ENCODE peak calls at places on chromosomes 1 and 21, in six cellular contexts. One of them, this sample, is unnamed.

GRCh38 chr1:226580625-226581270 is 32.2 kb downstream of the STUM start:
- DNase-seq in transverse colon: no peak
- DNase-seq in RWPE1: no peak
- DNase-seq in PC-3: no peak
- DNase-seq in substantia nigra: no peak
- DNase-seq in heart right ventricle: no peak
- DNase-seq in this sample: no peak

GRCh38 chr1:204455063-204455830 is 39.4 kb downstream of the PIK3C2B start:
- DNase-seq in transverse colon: no peak
- DNase-seq in RWPE1: no peak
- DNase-seq in PC-3: no peak
- DNase-seq in substantia nigra: no peak
- DNase-seq in heart right ventricle: no peak
- DNase-seq in this sample: no peak

GRCh38 chr1:81369814-81370213 is 430.9 kb upstream of the ADGRL2 start:
- DNase-seq in transverse colon: no peak
- DNase-seq in RWPE1: no peak
- DNase-seq in PC-3: no peak
- DNase-seq in substantia nigra: no peak
- DNase-seq in heart right ventricle: no peak
- DNase-seq in this sample: no peak

GRCh38 chr1:49048188-49048587 is 271.5 kb upstream of the BEND5 start:
- DNase-seq in transverse colon: no peak
- DNase-seq in RWPE1: no peak
- DNase-seq in PC-3: no peak
- DNase-seq in substantia nigra: no peak
- DNase-seq in heart right ventricle: no peak
- DNase-seq in this sample: no peak

GRCh38 chr1:154325583-154326545 is 539 bp downstream of the ATP8B2 start:
- DNase-seq in transverse colon: peak
- DNase-seq in RWPE1: peak
- DNase-seq in PC-3: peak
- DNase-seq in substantia nigra: no peak
- DNase-seq in heart right ventricle: peak
- DNase-seq in this sample: no peak

GRCh38 chr1:211332036-211332616 is 5.5 kb downstream of the TRAF5 start:
- DNase-seq in transverse colon: no peak
- DNase-seq in RWPE1: no peak
- DNase-seq in PC-3: no peak
- DNase-seq in substantia nigra: no peak
- DNase-seq in heart right ventricle: no peak
- DNase-seq in this sample: no peak

GRCh38 chr1:14740016-14740415 is 141.5 kb downstream of the KAZN start:
- DNase-seq in transverse colon: no peak
- DNase-seq in RWPE1: no peak
- DNase-seq in PC-3: no peak
- DNase-seq in substantia nigra: no peak
- DNase-seq in heart right ventricle: no peak
- DNase-seq in this sample: no peak

GRCh38 chr1:51569284-51570062 is 47.4 kb upstream of the OSBPL9 start:
- DNase-seq in transverse colon: peak
- DNase-seq in RWPE1: peak
- DNase-seq in PC-3: peak
- DNase-seq in substantia nigra: no peak
- DNase-seq in heart right ventricle: no peak
- DNase-seq in this sample: peak

GRCh38 chr1:230231739-230232075 is 164.7 kb downstream of the GALNT2 start:
- DNase-seq in transverse colon: peak
- DNase-seq in RWPE1: no peak
- DNase-seq in PC-3: no peak
- DNase-seq in substantia nigra: no peak
- DNase-seq in heart right ventricle: peak
- DNase-seq in this sample: no peak

GRCh38 chr1:209850342-209850979 is 22.7 kb downstream of the UTP25 start:
- DNase-seq in transverse colon: peak
- DNase-seq in RWPE1: peak
- DNase-seq in PC-3: peak
- DNase-seq in substantia nigra: no peak
- DNase-seq in heart right ventricle: peak
- DNase-seq in this sample: peak

GRCh38 chr1:119779869-119780356 is 11.2 kb upstream of the HMGCS2 start:
- DNase-seq in transverse colon: peak
- DNase-seq in RWPE1: no peak
- DNase-seq in PC-3: peak
- DNase-seq in substantia nigra: no peak
- DNase-seq in heart right ventricle: no peak
- DNase-seq in this sample: no peak

GRCh38 chr1:166133276-166133841 is 33.4 kb downstream of the FAM78B start:
- DNase-seq in transverse colon: no peak
- DNase-seq in RWPE1: no peak
- DNase-seq in PC-3: peak
- DNase-seq in substantia nigra: no peak
- DNase-seq in heart right ventricle: no peak
- DNase-seq in this sample: no peak

GRCh38 chr1:154975409-154976205 is 1.1 kb downstream of the CKS1B start:
- DNase-seq in transverse colon: peak
- DNase-seq in RWPE1: no peak
- DNase-seq in PC-3: no peak
- DNase-seq in substantia nigra: no peak
- DNase-seq in heart right ventricle: peak
- DNase-seq in this sample: no peak

GRCh38 chr1:241600496-241600901 is 39.7 kb downstream of the CHML start:
- DNase-seq in transverse colon: no peak
- DNase-seq in RWPE1: no peak
- DNase-seq in PC-3: no peak
- DNase-seq in substantia nigra: no peak
- DNase-seq in heart right ventricle: no peak
- DNase-seq in this sample: no peak

GRCh38 chr1:99731384-99731783 is 35.1 kb downstream of the FRRS1 start:
- DNase-seq in transverse colon: no peak
- DNase-seq in RWPE1: no peak
- DNase-seq in PC-3: peak
- DNase-seq in substantia nigra: no peak
- DNase-seq in heart right ventricle: no peak
- DNase-seq in this sample: peak

GRCh38 chr21:46196733-46197132 is 12.5 kb upstream of the SPATC1L start:
- DNase-seq in transverse colon: no peak
- DNase-seq in RWPE1: no peak
- DNase-seq in PC-3: no peak
- DNase-seq in substantia nigra: no peak
- DNase-seq in heart right ventricle: no peak
- DNase-seq in this sample: no peak

GRCh38 chr1:212292250-212292924 is 7.2 kb downstream of the PPP2R5A start:
- DNase-seq in transverse colon: no peak
- DNase-seq in RWPE1: no peak
- DNase-seq in PC-3: no peak
- DNase-seq in substantia nigra: no peak
- DNase-seq in heart right ventricle: no peak
- DNase-seq in this sample: no peak

GRCh38 chr1:63323866-63324778 is 1.8 kb downstream of the FOXD3 start:
- DNase-seq in transverse colon: no peak
- DNase-seq in RWPE1: no peak
- DNase-seq in PC-3: no peak
- DNase-seq in substantia nigra: no peak
- DNase-seq in heart right ventricle: no peak
- DNase-seq in this sample: no peak

GRCh38 chr21:14526816-14527689 is 19.1 kb downstream of the SAMSN1 start:
- DNase-seq in transverse colon: no peak
- DNase-seq in RWPE1: no peak
- DNase-seq in PC-3: no peak
- DNase-seq in substantia nigra: no peak
- DNase-seq in heart right ventricle: no peak
- DNase-seq in this sample: no peak

GRCh38 chr1:81799939-81800740 is 594 bp upstream of the ADGRL2 start:
- DNase-seq in transverse colon: peak
- DNase-seq in RWPE1: peak
- DNase-seq in PC-3: no peak
- DNase-seq in substantia nigra: no peak
- DNase-seq in heart right ventricle: peak
- DNase-seq in this sample: peak

GRCh38 chr1:88618331-88618730 is 65.7 kb upstream of the PKN2 start:
- DNase-seq in transverse colon: no peak
- DNase-seq in RWPE1: no peak
- DNase-seq in PC-3: no peak
- DNase-seq in substantia nigra: no peak
- DNase-seq in heart right ventricle: no peak
- DNase-seq in this sample: no peak

GRCh38 chr1:35708179-35708891 is 10.3 kb downstream of the C1orf216 start:
- DNase-seq in transverse colon: no peak
- DNase-seq in RWPE1: no peak
- DNase-seq in PC-3: no peak
- DNase-seq in substantia nigra: no peak
- DNase-seq in heart right ventricle: no peak
- DNase-seq in this sample: no peak

GRCh38 chr1:155858805-155859233 is 548 bp upstream of the SYT11 start:
- DNase-seq in transverse colon: peak
- DNase-seq in RWPE1: peak
- DNase-seq in PC-3: no peak
- DNase-seq in substantia nigra: no peak
- DNase-seq in heart right ventricle: peak
- DNase-seq in this sample: no peak

GRCh38 chr1:19597463-19598309 is 46.4 kb upstream of the NBL1 start:
- DNase-seq in transverse colon: no peak
- DNase-seq in RWPE1: peak
- DNase-seq in PC-3: peak
- DNase-seq in substantia nigra: no peak
- DNase-seq in heart right ventricle: no peak
- DNase-seq in this sample: peak

DNA sequence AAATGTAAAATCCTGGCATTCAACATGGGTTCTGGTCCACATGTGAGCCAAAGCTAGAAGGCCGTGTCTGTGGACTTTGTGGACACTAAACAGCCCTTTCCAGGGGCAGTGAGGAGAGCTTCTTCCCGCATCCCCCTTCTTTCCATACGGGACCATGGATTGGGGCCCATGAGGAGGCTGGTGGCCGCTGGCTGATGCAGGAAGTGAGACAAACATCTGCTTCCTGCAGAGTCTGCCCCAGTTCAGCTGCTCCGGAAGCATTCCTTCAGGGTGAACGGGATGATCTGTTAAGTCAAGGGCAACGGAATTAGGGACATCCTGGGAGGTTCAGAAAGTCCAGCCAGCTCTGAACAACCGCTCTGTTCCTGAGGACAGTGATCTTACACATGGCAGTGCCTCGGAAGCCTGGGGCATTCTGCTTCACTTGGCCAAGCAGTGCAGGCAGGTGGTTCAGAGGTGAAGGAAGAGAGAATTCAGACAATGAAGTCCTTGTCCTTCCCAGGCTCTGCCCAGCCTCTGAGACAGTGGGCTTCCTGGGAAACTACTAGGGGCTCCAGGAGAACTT is 1.5 kb downstream of the CA6 start:
- DNase-seq in transverse colon: no peak
- DNase-seq in RWPE1: no peak
- DNase-seq in PC-3: no peak
- DNase-seq in substantia nigra: no peak
- DNase-seq in heart right ventricle: no peak
- DNase-seq in this sample: no peak
- H3K27ac ChIP-seq in transverse colon: no peak
- H3K27ac ChIP-seq in RWPE1: no peak
- H3K27ac ChIP-seq in PC-3: no peak
- H3K27ac ChIP-seq in substantia nigra: peak
- H3K27ac ChIP-seq in heart right ventricle: peak
- H3K27ac ChIP-seq in this sample: no peak

DNA sequence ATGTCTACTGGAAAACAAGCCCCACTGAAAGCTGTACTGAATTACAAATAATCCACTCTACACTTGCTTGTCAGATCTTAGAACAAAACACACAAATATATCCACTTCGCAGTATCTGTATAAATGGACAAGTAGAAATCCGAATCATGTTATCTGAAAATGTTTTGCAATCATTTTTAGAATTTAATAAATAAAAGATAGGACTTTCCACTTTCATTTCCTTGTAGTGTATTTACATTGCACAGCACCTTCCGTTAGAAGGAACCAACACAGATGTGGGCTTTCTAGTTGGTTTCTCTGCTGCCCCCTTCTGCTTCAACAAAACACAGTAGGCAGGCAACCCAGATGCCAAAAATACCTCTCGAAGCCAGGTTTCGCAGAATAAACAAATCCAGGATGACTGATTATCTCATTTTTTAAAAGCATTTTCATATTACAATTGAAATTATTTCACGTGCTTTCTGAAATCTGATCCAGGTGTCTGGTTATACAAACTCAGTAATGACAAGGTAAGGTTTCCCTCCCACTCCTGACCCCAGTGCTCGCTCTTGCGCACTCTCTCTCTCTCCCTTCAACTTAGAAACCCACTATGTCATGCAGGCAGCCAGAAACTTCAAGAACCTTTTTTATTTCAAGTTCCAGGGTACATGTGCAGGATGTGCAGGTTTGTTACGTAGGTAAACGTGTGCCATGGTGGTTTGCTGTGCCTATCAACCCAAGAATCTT is 389.9 kb downstream of the SMYD3 start:
- DNase-seq in transverse colon: peak
- DNase-seq in RWPE1: peak
- DNase-seq in PC-3: peak
- DNase-seq in substantia nigra: no peak
- DNase-seq in heart right ventricle: no peak
- DNase-seq in this sample: no peak
- H3K27ac ChIP-seq in transverse colon: no peak
- H3K27ac ChIP-seq in RWPE1: no peak
- H3K27ac ChIP-seq in PC-3: no peak
- H3K27ac ChIP-seq in substantia nigra: no peak
- H3K27ac ChIP-seq in heart right ventricle: no peak
- H3K27ac ChIP-seq in this sample: no peak

DNA sequence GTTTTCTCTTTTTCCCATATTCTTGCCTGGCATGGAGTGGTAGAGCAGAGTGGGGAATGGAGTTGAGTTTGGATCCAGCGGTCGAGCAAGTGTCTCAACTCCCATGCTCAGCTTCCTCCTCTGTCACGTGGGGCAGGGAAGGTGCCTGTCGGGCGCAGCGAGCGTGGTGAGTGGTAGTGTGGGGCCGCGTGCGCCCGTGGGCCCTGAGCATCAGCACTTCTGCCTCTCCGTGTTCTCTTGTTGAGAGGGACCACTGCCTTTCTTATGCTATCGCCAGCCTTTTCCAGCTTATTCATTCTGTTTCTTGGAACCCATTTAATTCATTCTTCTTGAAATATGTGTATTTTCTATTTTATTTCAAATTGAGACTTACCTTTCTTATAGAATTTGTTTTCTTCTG is 65.1 kb downstream of the ADARB1 start:
- DNase-seq in transverse colon: no peak
- DNase-seq in RWPE1: no peak
- DNase-seq in PC-3: no peak
- DNase-seq in substantia nigra: no peak
- DNase-seq in heart right ventricle: no peak
- DNase-seq in this sample: no peak
- H3K27ac ChIP-seq in transverse colon: no peak
- H3K27ac ChIP-seq in RWPE1: no peak
- H3K27ac ChIP-seq in PC-3: no peak
- H3K27ac ChIP-seq in substantia nigra: no peak
- H3K27ac ChIP-seq in heart right ventricle: no peak
- H3K27ac ChIP-seq in this sample: no peak

DNA sequence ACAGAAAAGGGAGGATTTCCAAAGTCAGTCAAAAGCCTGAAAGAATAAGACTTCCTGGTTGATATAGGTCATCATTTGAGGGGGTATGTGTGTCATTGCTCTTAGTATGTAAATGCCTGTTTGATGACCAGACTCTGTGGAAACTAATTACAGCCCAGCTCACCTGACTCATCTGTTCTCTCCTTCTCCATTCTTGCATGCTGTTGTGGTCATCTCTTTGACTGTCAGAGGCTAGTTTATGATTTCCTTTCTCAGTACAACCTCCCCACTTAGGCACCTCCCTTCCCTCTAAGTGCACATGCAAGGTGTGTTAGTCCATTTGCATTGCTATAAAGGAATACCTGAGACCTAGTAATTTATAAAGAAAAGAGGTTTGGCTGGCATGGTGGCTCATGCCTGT is 2.4 kb upstream of the C1orf116 start:
- DNase-seq in transverse colon: no peak
- DNase-seq in RWPE1: peak
- DNase-seq in PC-3: peak
- DNase-seq in substantia nigra: no peak
- DNase-seq in heart right ventricle: no peak
- DNase-seq in this sample: peak
- H3K27ac ChIP-seq in transverse colon: no peak
- H3K27ac ChIP-seq in RWPE1: no peak
- H3K27ac ChIP-seq in PC-3: peak
- H3K27ac ChIP-seq in substantia nigra: no peak
- H3K27ac ChIP-seq in heart right ventricle: no peak
- H3K27ac ChIP-seq in this sample: peak